ENCODE peak calls at places on chromosomes 6 and 20, in nine cellular contexts. F, Q, P, A, E, S, L, V and O are unnamed samples.

GRCh38 chr6:71886184-71887005 is at the start of gene RIMS1:
- DNase-seq in Q (peak; percentile 62), E (peak; percentile 33), V (no peak), F (no peak), A (peak; percentile 0), S (peak; percentile 84), P (peak; percentile 0), L (peak; percentile 64), O (peak; percentile 77)

GRCh38 chr20:62602550-62602949 is 39.8 kb upstream of the SLCO4A1 start:
- DNase-seq in A (no peak), Q (no peak), F (no peak), P (peak; percentile 49), V (no peak), E (peak; percentile 53), S (no peak), L (no peak), O (no peak)

GRCh38 chr6:53410508-53411258 is 61.9 kb upstream of the ELOVL5 start:
- DNase-seq in A (peak; percentile 56), S (no peak), E (peak; percentile 67), V (no peak), L (no peak), F (peak; percentile 38), P (peak; percentile 69), Q (peak; percentile 32), O (no peak)

GRCh38 chr6:168967556-168967955 is 286.1 kb downstream of the THBS2 start:
- DNase-seq in S (no peak), P (no peak), Q (no peak), A (peak; percentile 60), F (no peak), L (no peak), E (no peak), V (peak; percentile 40), O (no peak)

GRCh38 chr6:166313255-166314070 is 5.3 kb upstream of the PRR18 start:
- DNase-seq in P (peak; percentile 70), E (peak; percentile 62), S (peak; percentile 80), A (peak; percentile 62), Q (peak; percentile 68), F (peak; percentile 18), V (no peak), L (no peak), O (peak; percentile 65)

GRCh38 chr6:161079566-161080262 is 88.1 kb downstream of the MAP3K4 start:
- DNase-seq in S (no peak), Q (no peak), P (peak; percentile 23), V (peak; percentile 42), L (no peak), A (peak; percentile 42), F (peak; percentile 91), E (no peak), O (no peak)

GRCh38 chr6:143059616-143060353 is 904 bp upstream of the AIG1 start:
- DNase-seq in Q (no peak), P (peak; percentile 69), A (peak; percentile 81), F (peak; percentile 99), L (no peak), V (peak; percentile 49), S (no peak), E (no peak), O (no peak)

GRCh38 chr6:15628499-15629131 is 34.2 kb downstream of the DTNBP1 start:
- DNase-seq in Q (no peak), E (no peak), V (peak; percentile 84), P (peak; percentile 17), A (peak; percentile 76), L (no peak), F (peak; percentile 66), S (no peak), O (no peak)

GRCh38 chr6:56050530-56050929 is 175.1 kb upstream of the BMP5 start:
- DNase-seq in F (no peak), E (no peak), L (no peak), S (no peak), Q (no peak), P (no peak), V (no peak), A (no peak), O (no peak)

GRCh38 chr6:133973109-133973971 is 20.3 kb downstream of the TBPL1 start:
- DNase-seq in A (peak; percentile 79), L (no peak), S (peak; percentile 58), Q (peak; percentile 42), V (peak; percentile 57), P (peak; percentile 59), E (no peak), F (peak; percentile 55), O (no peak)

GRCh38 chr20:24708411-24709295 is 239.2 kb downstream of the SYNDIG1 start:
- DNase-seq in Q (no peak), L (no peak), P (no peak), V (no peak), E (no peak), A (no peak), S (peak; percentile 23), F (no peak), O (no peak)

GRCh38 chr6:145815875-145816274 is 1.3 kb upstream of the FBXO30 start:
- DNase-seq in P (peak; percentile 42), L (no peak), A (no peak), V (no peak), E (no peak), Q (no peak), F (no peak), S (no peak), O (no peak)

GRCh38 chr6:153003294-153003645 is 761 bp upstream of the MTRF1L start:
- DNase-seq in F (peak; percentile 53), P (no peak), E (no peak), V (no peak), L (no peak), Q (no peak), A (peak; percentile 49), S (peak; percentile 15), O (no peak)

GRCh38 chr6:4351857-4352669 is 216.7 kb upstream of the ECI2 start:
- DNase-seq in L (peak; percentile 89), A (peak; percentile 98), E (peak; percentile 85), Q (no peak), F (peak; percentile 85), V (peak; percentile 89), P (no peak), S (peak; percentile 14), O (no peak)